ENCODE peak calls at places on chromosomes 4 and X, in four cellular contexts. E is HepG2, Z is K562, A is H1. R is an unnamed sample.

GRCh38 chr4:61212788-61213187 is 12.7 kb downstream of the ADGRL3 start:
- DNase-seq in E (no peak), Z (no peak), A (no peak), R (no peak)

GRCh38 chr4:37531156-37531555 is 155.0 kb downstream of the RELL1 start:
- DNase-seq in E (no peak), Z (no peak), A (no peak), R (no peak)

GRCh38 chr4:187602339-187603092 is 393.1 kb upstream of the ZFP42 start:
- DNase-seq in E (no peak), Z (no peak), A (no peak), R (no peak)

GRCh38 chr4:113050361-113050760 is 908 bp downstream of the ANK2 start:
- DNase-seq in E (no peak), Z (no peak), A (no peak), R (no peak)

GRCh38 chrX:47749185-47749967 is 87.3 kb upstream of the ZNF81 start:
- DNase-seq in E (no peak), Z (no peak), A (no peak), R (no peak)

GRCh38 chr4:48017108-48017527 is 546 bp downstream of the NIPAL1 start:
- DNase-seq in E (no peak), Z (peak), A (peak), R (peak)

GRCh38 chrX:46770817-46771163 is 11.9 kb upstream of the SLC9A7 start:
- DNase-seq in E (no peak), Z (no peak), A (no peak), R (peak)

GRCh38 chr4:158042591-158043030 is 130.2 kb downstream of the GASK1B start:
- DNase-seq in E (no peak), Z (no peak), A (no peak), R (no peak)

GRCh38 chr4:164866817-164867490 is 10.0 kb upstream of the APELA start:
- DNase-seq in E (no peak), Z (no peak), A (no peak), R (no peak)

GRCh38 chr4:171266666-171267065 is 546.5 kb upstream of the GALNTL6 start:
- DNase-seq in E (no peak), Z (no peak), A (no peak), R (no peak)

GRCh38 chrX:105323951-105324350 is 103.5 kb upstream of the TEX13A start:
- DNase-seq in E (no peak), Z (no peak), A (no peak), R (no peak)

GRCh38 chr4:175509320-175509719 is 302.7 kb downstream of the GPM6A start:
- DNase-seq in E (peak), Z (peak), A (no peak), R (no peak)

GRCh38 chrX:71195959-71196727 is 26.9 kb upstream of the GJB1 start:
- DNase-seq in E (no peak), Z (no peak), A (no peak), R (no peak)

GRCh38 chr4:141999446-142000143 is 363.2 kb downstream of the IL15 start:
- DNase-seq in E (no peak), Z (peak), A (no peak), R (no peak)

GRCh38 chr4:155569960-155570515 is 96.6 kb upstream of the GUCY1A1 start:
- DNase-seq in E (no peak), Z (no peak), A (no peak), R (no peak)

GRCh38 chrX:138519296-138519695 is 192.2 kb downstream of the FGF13 start:
- DNase-seq in E (no peak), Z (no peak), A (no peak), R (no peak)

GRCh38 chrX:120755066-120755846 is 120.4 kb downstream of the CT47B1 start:
- DNase-seq in E (peak), Z (no peak), A (no peak), R (no peak)

GRCh38 chr4:1207157-1207470 is 34.7 kb upstream of the SPON2 start:
- DNase-seq in E (no peak), Z (no peak), A (peak), R (no peak)

GRCh38 chr4:1470816-1471442 is 64.7 kb upstream of the NKX1-1 start:
- DNase-seq in E (no peak), Z (no peak), A (no peak), R (no peak)

GRCh38 chr4:136458326-136458725 is 1074.0 kb downstream of the PCDH18 start:
- DNase-seq in E (no peak), Z (no peak), A (no peak), R (no peak)

GRCh38 chr4:185573651-185574199 is 38.4 kb upstream of the PDLIM3 start:
- DNase-seq in E (peak), Z (peak), A (peak), R (peak)

GRCh38 chr4:83335691-83336090 is 1.0 kb upstream of the HPSE start:
- DNase-seq in E (no peak), Z (no peak), A (no peak), R (no peak)

GRCh38 chrX:10533686-10534365 is 86.6 kb downstream of the MID1 start:
- DNase-seq in E (no peak), Z (no peak), A (no peak), R (no peak)

GRCh38 chr4:136650541-136651277 is 881.6 kb downstream of the PCDH18 start:
- DNase-seq in E (peak), Z (no peak), A (no peak), R (peak)

GRCh38 chrX:37757082-37757481 is 22.8 kb upstream of the CYBB start:
- DNase-seq in E (no peak), Z (no peak), A (no peak), R (no peak)

GRCh38 chrX:97597954-97598353 is 714.2 kb downstream of the RPA4 start:
- DNase-seq in E (no peak), Z (no peak), A (no peak), R (no peak)

GRCh38 chr4:127533028-127533700 is 99.6 kb upstream of the INTU start:
- DNase-seq in E (no peak), Z (peak), A (no peak), R (no peak)

GRCh38 chr4:134388351-134388750 is 186.8 kb upstream of the PABPC4L start:
- DNase-seq in E (no peak), Z (no peak), A (no peak), R (no peak)

GRCh38 chr4:124334119-124334518 is 378.4 kb downstream of the ANKRD50 start:
- DNase-seq in E (peak), Z (peak), A (no peak), R (peak)

GRCh38 chr4:1002131-1002630 is 9.0 kb upstream of the SLC26A1 start:
- DNase-seq in E (no peak), Z (no peak), A (no peak), R (no peak)

GRCh38 chrX:149818652-149819051 is 36.9 kb downstream of the MAGEA9 start:
- DNase-seq in E (no peak), Z (no peak), A (no peak), R (no peak)

GRCh38 chrX:38754102-38754790 is 47.0 kb upstream of the MID1IP1 start:
- DNase-seq in E (peak), Z (peak), A (no peak), R (no peak)

DNA sequence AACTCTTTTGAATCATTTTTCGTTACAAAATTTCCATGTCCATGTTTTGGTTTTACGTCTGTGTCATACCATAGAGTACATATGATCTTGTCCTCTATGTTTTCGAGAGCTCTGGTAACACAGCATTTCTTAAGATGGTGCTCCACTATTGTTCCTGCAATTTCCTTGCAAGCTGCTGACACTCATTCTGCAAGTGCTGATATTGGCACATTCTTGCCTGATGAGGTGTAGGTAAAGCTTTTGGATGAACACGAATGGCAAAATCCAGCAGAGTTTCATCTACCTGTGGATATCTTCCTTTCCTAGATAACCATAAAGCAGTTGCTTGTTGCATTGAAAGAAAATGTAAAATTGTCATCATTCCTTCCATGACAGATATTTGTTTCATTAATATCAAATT is 41.3 kb downstream of the MAGEB17 start:
- DNase-seq in E (no peak), Z (no peak), A (no peak), R (no peak)
- TF ChIP-seq PHF8 in E (no peak), Z (no peak), A (no peak), R (no peak)

GRCh38 chr4:86891785-86892638 is at the start of gene C4orf36:
- DNase-seq in E (no peak), Z (peak), A (peak), R (peak)
- TF ChIP-seq PHF8 in E (peak), Z (peak), A (peak), R (peak)

GRCh38 chr4:110124721-110125120 is 73.7 kb downstream of the ELOVL6 start:
- DNase-seq in E (no peak), Z (no peak), A (no peak), R (no peak)

GRCh38 chr4:110120506-110120905 is 77.9 kb downstream of the ELOVL6 start:
- DNase-seq in E (no peak), Z (no peak), A (no peak), R (no peak)

GRCh38 chr4:110119880-110120279 is 78.5 kb downstream of the ELOVL6 start:
- DNase-seq in E (no peak), Z (no peak), A (no peak), R (no peak)

GRCh38 chr4:110122201-110122600 is 76.2 kb downstream of the ELOVL6 start:
- DNase-seq in E (no peak), Z (no peak), A (no peak), R (no peak)

DNA sequence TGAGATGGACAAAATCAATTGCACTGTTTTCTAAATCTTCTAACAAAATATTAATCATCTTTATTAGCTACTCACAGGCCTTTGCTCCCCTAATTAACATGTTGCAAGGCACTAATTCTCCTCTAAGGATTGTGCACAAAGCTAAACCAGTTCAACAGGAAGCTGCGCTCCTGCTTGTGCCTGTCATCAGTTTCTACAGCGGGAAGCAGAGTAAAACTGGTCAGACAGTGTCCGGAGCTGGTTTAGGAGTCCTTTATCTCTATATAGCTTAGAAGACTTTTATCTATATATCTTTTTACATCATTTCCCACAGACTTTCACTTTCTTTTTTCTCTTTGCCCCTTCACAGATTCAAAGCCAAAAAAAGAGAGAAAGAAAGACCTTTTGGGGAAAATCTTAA is 79.1 kb downstream of the ELOVL6 start:
- DNase-seq in E (no peak), Z (no peak), A (no peak), R (no peak)
- TF ChIP-seq PHF8 in E (no peak), Z (no peak), A (no peak), R (no peak)

GRCh38 chrX:72387247-72387646 is 81.5 kb upstream of the CITED1 start:
- DNase-seq in E (no peak), Z (no peak), A (no peak), R (no peak)

GRCh38 chrX:72381439-72382198 is 75.9 kb upstream of the CITED1 start:
- DNase-seq in E (peak), Z (no peak), A (no peak), R (peak)

GRCh38 chrX:72382199-72382590 is 76.5 kb upstream of the CITED1 start:
- DNase-seq in E (no peak), Z (no peak), A (no peak), R (no peak)
- TF ChIP-seq PHF8 in E (no peak), Z (no peak), A (no peak), R (no peak)

DNA sequence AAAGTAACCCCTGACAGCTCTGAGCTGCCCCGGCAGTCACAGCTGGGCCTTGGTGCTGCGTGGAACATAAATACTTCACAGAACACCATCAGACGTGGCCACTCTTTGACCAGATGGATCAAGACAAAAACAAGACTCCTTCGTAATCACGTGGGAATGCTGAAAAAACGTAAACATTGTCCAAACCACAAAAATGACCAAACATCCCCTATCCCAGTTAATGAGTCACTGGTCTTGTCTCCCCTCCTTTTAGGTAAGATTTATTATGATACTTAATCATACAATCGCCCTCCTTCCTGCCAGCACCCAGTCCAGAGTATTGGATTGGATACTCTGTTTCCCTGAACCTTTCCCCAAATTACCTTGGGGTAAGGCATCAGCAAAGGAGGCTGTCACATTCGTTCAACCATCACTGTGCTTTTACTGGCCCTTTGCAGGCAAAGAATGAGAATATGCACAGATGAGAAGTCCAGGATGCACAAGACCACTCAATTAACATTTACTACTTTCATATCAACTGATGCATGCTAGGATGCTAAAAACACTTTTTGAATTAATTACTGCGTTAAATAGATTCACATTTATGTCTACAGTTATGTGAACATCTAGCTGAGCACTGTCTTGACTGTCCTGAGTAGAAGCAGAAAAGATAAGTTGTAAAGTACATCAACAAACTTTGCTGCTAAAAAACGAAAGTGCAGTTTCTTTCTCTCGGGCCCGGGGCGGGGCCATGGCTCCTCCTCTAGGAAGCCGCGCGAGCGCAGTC is 502 bp upstream of the TCEANC start:
- DNase-seq in E (no peak), Z (peak), A (no peak), R (peak)
- TF ChIP-seq PHF8 in E (no peak), Z (no peak), A (no peak), R (no peak)

DNA sequence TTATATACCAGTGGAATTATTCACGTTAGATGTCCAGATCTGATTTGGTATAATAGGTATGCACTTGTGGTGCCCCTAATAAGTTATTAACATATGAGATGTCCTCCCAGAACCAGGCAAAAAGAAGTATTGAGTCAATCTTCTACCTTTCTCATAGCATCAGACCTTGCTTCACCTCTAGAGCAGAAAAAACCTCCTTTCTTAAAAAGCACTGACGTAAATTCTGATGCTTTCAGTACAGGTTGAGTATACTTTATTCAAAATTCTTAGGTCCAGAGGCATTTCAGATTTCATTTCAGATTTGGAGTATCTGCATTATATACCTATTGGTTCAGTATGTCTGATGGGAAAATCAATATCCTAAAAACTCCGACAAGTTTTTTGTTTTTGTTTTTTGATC is 22.4 kb downstream of the LEF1 start:
- DNase-seq in E (no peak), Z (no peak), A (no peak), R (no peak)
- TF ChIP-seq PHF8 in E (no peak), Z (no peak), A (no peak), R (no peak)

GRCh38 chr4:8916251-8916913 is 44.7 kb upstream of the HMX1 start:
- DNase-seq in E (no peak), Z (peak), A (peak), R (no peak)
- TF ChIP-seq PHF8 in E (no peak), Z (no peak), A (no peak), R (no peak)

GRCh38 chrX:154296731-154297130 is 1.1 kb downstream of the TKTL1 start:
- DNase-seq in E (no peak), Z (no peak), A (no peak), R (no peak)

GRCh38 chrX:154295664-154296310 is at the start of gene TKTL1:
- DNase-seq in E (no peak), Z (no peak), A (no peak), R (no peak)

GRCh38 chrX:154294791-154295580 is at the start of gene TEX28:
- DNase-seq in E (no peak), Z (no peak), A (no peak), R (no peak)

GRCh38 chrX:154300815-154301214 is 5.2 kb downstream of the TKTL1 start:
- DNase-seq in E (no peak), Z (no peak), A (no peak), R (no peak)

DNA sequence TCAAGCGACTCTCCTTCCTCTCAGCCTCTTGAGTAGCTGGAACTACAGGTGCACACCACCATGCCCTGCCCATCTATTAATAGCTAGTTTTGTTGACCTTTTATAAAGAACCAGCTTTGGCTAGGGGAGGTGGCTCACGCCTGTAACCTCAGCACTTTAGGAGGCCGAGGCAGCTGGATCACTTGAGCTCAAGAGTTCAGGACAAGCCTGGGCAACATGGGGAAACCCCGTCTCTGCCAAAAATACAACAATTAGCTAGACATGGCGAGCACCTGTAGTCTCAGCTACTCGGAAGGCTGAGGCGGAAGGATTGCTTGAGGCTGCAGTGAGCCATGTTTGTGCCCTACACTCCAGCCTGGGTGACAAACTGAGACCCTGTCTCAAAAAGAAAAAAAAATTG is 2.7 kb downstream of the TKTL1 start:
- DNase-seq in E (no peak), Z (no peak), A (no peak), R (no peak)
- TF ChIP-seq PHF8 in E (no peak), Z (no peak), A (no peak), R (no peak)

R was measured in A549.